ENCODE peak calls at places on chromosome 7, in nine cellular contexts. One of them, this sample, is unnamed.

GRCh38 chr7:114820993-114821945 is 100.6 kb upstream of the MDFIC start:
- DNase-seq in ovary: no peak
- DNase-seq in mesothelial cell of epicardium: no peak
- DNase-seq in heart left ventricle: no peak
- DNase-seq in HTR-8/SVneo: no peak
- DNase-seq in H54: no peak
- DNase-seq in fibroblast of mammary gland: peak; percentile 71
- DNase-seq in neural progenitor cell: no peak
- DNase-seq in kidney glomerular epithelial cell: no peak
- DNase-seq in this sample: peak; percentile 9

GRCh38 chr7:102944241-102944640 is 31.4 kb downstream of the LRRC17 start:
- DNase-seq in ovary: no peak
- DNase-seq in mesothelial cell of epicardium: no peak
- DNase-seq in heart left ventricle: no peak
- DNase-seq in HTR-8/SVneo: no peak
- DNase-seq in H54: no peak
- DNase-seq in fibroblast of mammary gland: no peak
- DNase-seq in neural progenitor cell: no peak
- DNase-seq in kidney glomerular epithelial cell: no peak
- DNase-seq in this sample: no peak

GRCh38 chr7:70736715-70737460 is 395.1 kb upstream of the GALNT17 start:
- DNase-seq in ovary: no peak
- DNase-seq in mesothelial cell of epicardium: no peak
- DNase-seq in heart left ventricle: no peak
- DNase-seq in HTR-8/SVneo: peak; percentile 23
- DNase-seq in H54: peak; percentile 17
- DNase-seq in fibroblast of mammary gland: peak; percentile 89
- DNase-seq in neural progenitor cell: no peak
- DNase-seq in kidney glomerular epithelial cell: peak; percentile 65
- DNase-seq in this sample: no peak

GRCh38 chr7:2873686-2874551 is 29.8 kb upstream of the GNA12 start:
- DNase-seq in ovary: no peak
- DNase-seq in mesothelial cell of epicardium: no peak
- DNase-seq in heart left ventricle: no peak
- DNase-seq in HTR-8/SVneo: peak; percentile 85
- DNase-seq in H54: peak; percentile 96
- DNase-seq in fibroblast of mammary gland: peak; percentile 96
- DNase-seq in neural progenitor cell: peak; percentile 30
- DNase-seq in kidney glomerular epithelial cell: peak; percentile 67
- DNase-seq in this sample: no peak

GRCh38 chr7:73778801-73779389 is 8.8 kb upstream of the CLDN3 start:
- DNase-seq in ovary: no peak
- DNase-seq in mesothelial cell of epicardium: no peak
- DNase-seq in heart left ventricle: no peak
- DNase-seq in HTR-8/SVneo: no peak
- DNase-seq in H54: no peak
- DNase-seq in fibroblast of mammary gland: no peak
- DNase-seq in neural progenitor cell: no peak
- DNase-seq in kidney glomerular epithelial cell: no peak
- DNase-seq in this sample: no peak

GRCh38 chr7:106659963-106660861 is 746 bp downstream of the CCDC71L start:
- DNase-seq in ovary: peak; percentile 76
- DNase-seq in mesothelial cell of epicardium: peak; percentile 68
- DNase-seq in heart left ventricle: peak; percentile 76
- DNase-seq in HTR-8/SVneo: peak; percentile 62
- DNase-seq in H54: peak; percentile 77
- DNase-seq in fibroblast of mammary gland: peak; percentile 74
- DNase-seq in neural progenitor cell: peak; percentile 91
- DNase-seq in kidney glomerular epithelial cell: peak; percentile 64
- DNase-seq in this sample: peak; percentile 73

GRCh38 chr7:37349979-37350590 is 98.6 kb downstream of the ELMO1 start:
- DNase-seq in ovary: no peak
- DNase-seq in mesothelial cell of epicardium: no peak
- DNase-seq in heart left ventricle: no peak
- DNase-seq in HTR-8/SVneo: no peak
- DNase-seq in H54: no peak
- DNase-seq in fibroblast of mammary gland: no peak
- DNase-seq in neural progenitor cell: no peak
- DNase-seq in kidney glomerular epithelial cell: no peak
- DNase-seq in this sample: no peak

GRCh38 chr7:138142583-138143201 is 66.4 kb downstream of the AKR1D1 start:
- DNase-seq in ovary: no peak
- DNase-seq in mesothelial cell of epicardium: no peak
- DNase-seq in heart left ventricle: no peak
- DNase-seq in HTR-8/SVneo: no peak
- DNase-seq in H54: no peak
- DNase-seq in fibroblast of mammary gland: no peak
- DNase-seq in neural progenitor cell: no peak
- DNase-seq in kidney glomerular epithelial cell: no peak
- DNase-seq in this sample: no peak

GRCh38 chr7:93810571-93810970 is 80.0 kb downstream of the TFPI2 start:
- DNase-seq in ovary: no peak
- DNase-seq in mesothelial cell of epicardium: no peak
- DNase-seq in heart left ventricle: no peak
- DNase-seq in HTR-8/SVneo: no peak
- DNase-seq in H54: no peak
- DNase-seq in fibroblast of mammary gland: no peak
- DNase-seq in neural progenitor cell: no peak
- DNase-seq in kidney glomerular epithelial cell: no peak
- DNase-seq in this sample: no peak

GRCh38 chr7:50867048-50867383 is 84.3 kb upstream of the GRB10 start:
- DNase-seq in ovary: no peak
- DNase-seq in mesothelial cell of epicardium: no peak
- DNase-seq in heart left ventricle: peak; percentile 44
- DNase-seq in HTR-8/SVneo: no peak
- DNase-seq in H54: no peak
- DNase-seq in fibroblast of mammary gland: no peak
- DNase-seq in neural progenitor cell: no peak
- DNase-seq in kidney glomerular epithelial cell: no peak
- DNase-seq in this sample: no peak

GRCh38 chr7:116671681-116672595 is at the start of gene MET:
- DNase-seq in ovary: peak; percentile 49
- DNase-seq in mesothelial cell of epicardium: peak; percentile 72
- DNase-seq in heart left ventricle: peak; percentile 81
- DNase-seq in HTR-8/SVneo: peak; percentile 62
- DNase-seq in H54: peak; percentile 76
- DNase-seq in fibroblast of mammary gland: peak; percentile 75
- DNase-seq in neural progenitor cell: peak; percentile 90
- DNase-seq in kidney glomerular epithelial cell: peak; percentile 85
- DNase-seq in this sample: peak; percentile 91

GRCh38 chr7:43723002-43723331 is 6.4 kb downstream of the COA1 start:
- DNase-seq in ovary: no peak
- DNase-seq in mesothelial cell of epicardium: no peak
- DNase-seq in heart left ventricle: no peak
- DNase-seq in HTR-8/SVneo: no peak
- DNase-seq in H54: no peak
- DNase-seq in fibroblast of mammary gland: no peak
- DNase-seq in neural progenitor cell: no peak
- DNase-seq in kidney glomerular epithelial cell: no peak
- DNase-seq in this sample: no peak

GRCh38 chr7:13411641-13412040 is 577.8 kb downstream of the ETV1 start:
- DNase-seq in ovary: no peak
- DNase-seq in mesothelial cell of epicardium: no peak
- DNase-seq in heart left ventricle: no peak
- DNase-seq in HTR-8/SVneo: no peak
- DNase-seq in H54: no peak
- DNase-seq in fibroblast of mammary gland: no peak
- DNase-seq in neural progenitor cell: peak; percentile 18
- DNase-seq in kidney glomerular epithelial cell: no peak
- DNase-seq in this sample: no peak

GRCh38 chr7:44278451-44279161 is 46.8 kb downstream of the CAMK2B start:
- DNase-seq in ovary: peak; percentile 7
- DNase-seq in mesothelial cell of epicardium: no peak
- DNase-seq in heart left ventricle: peak; percentile 23
- DNase-seq in HTR-8/SVneo: no peak
- DNase-seq in H54: no peak
- DNase-seq in fibroblast of mammary gland: no peak
- DNase-seq in neural progenitor cell: no peak
- DNase-seq in kidney glomerular epithelial cell: no peak
- DNase-seq in this sample: no peak